ENCODE peak calls at places on chromosomes 4 and X, in nine cellular contexts. One of them, this sample, is unnamed.
A peak's percentile ranks its signal among the peaks of the same experiment; 100 is the strongest.

GRCh38 chr4:5554376-5554775 is 154.0 kb downstream of the EVC2 start:
- DNase-seq in cardiac muscle cell: no peak
- DNase-seq in vagina: no peak
- DNase-seq in hepatocyte: no peak
- DNase-seq in CD4-positive, CD25-positive, alpha-beta regulatory T cell: no peak
- DNase-seq in thyroid gland: no peak
- DNase-seq in CD8-positive, alpha-beta T cell: no peak
- DNase-seq in left ventricle myocardium inferior: no peak
- DNase-seq in K562: no peak
- DNase-seq in this sample: no peak

GRCh38 chr4:32061916-32062315 is 1341.7 kb downstream of the PCDH7 start:
- DNase-seq in cardiac muscle cell: no peak
- DNase-seq in vagina: no peak
- DNase-seq in hepatocyte: no peak
- DNase-seq in CD4-positive, CD25-positive, alpha-beta regulatory T cell: no peak
- DNase-seq in thyroid gland: no peak
- DNase-seq in CD8-positive, alpha-beta T cell: no peak
- DNase-seq in left ventricle myocardium inferior: no peak
- DNase-seq in K562: no peak
- DNase-seq in this sample: no peak

GRCh38 chr4:102447413-102447812 is 53.7 kb upstream of the NFKB1 start:
- DNase-seq in cardiac muscle cell: no peak
- DNase-seq in vagina: no peak
- DNase-seq in hepatocyte: no peak
- DNase-seq in CD4-positive, CD25-positive, alpha-beta regulatory T cell: no peak
- DNase-seq in thyroid gland: no peak
- DNase-seq in CD8-positive, alpha-beta T cell: no peak
- DNase-seq in left ventricle myocardium inferior: no peak
- DNase-seq in K562: no peak
- DNase-seq in this sample: no peak

GRCh38 chr4:87005369-87005689 is 70.5 kb downstream of the AFF1 start:
- DNase-seq in cardiac muscle cell: no peak
- DNase-seq in vagina: no peak
- DNase-seq in hepatocyte: no peak
- DNase-seq in CD4-positive, CD25-positive, alpha-beta regulatory T cell: no peak
- DNase-seq in thyroid gland: no peak
- DNase-seq in CD8-positive, alpha-beta T cell: no peak
- DNase-seq in left ventricle myocardium inferior: no peak
- DNase-seq in K562: no peak
- DNase-seq in this sample: no peak

GRCh38 chr4:113691676-113692075 is 69.9 kb downstream of the CAMK2D start:
- DNase-seq in cardiac muscle cell: no peak
- DNase-seq in vagina: no peak
- DNase-seq in hepatocyte: no peak
- DNase-seq in CD4-positive, CD25-positive, alpha-beta regulatory T cell: no peak
- DNase-seq in thyroid gland: no peak
- DNase-seq in CD8-positive, alpha-beta T cell: no peak
- DNase-seq in left ventricle myocardium inferior: no peak
- DNase-seq in K562: no peak
- DNase-seq in this sample: no peak

GRCh38 chr4:8123389-8123788 is 35.2 kb downstream of the ABLIM2 start:
- DNase-seq in cardiac muscle cell: peak; percentile 29
- DNase-seq in vagina: no peak
- DNase-seq in hepatocyte: no peak
- DNase-seq in CD4-positive, CD25-positive, alpha-beta regulatory T cell: no peak
- DNase-seq in thyroid gland: no peak
- DNase-seq in CD8-positive, alpha-beta T cell: no peak
- DNase-seq in left ventricle myocardium inferior: peak; percentile 53
- DNase-seq in K562: no peak
- DNase-seq in this sample: no peak

GRCh38 chrX:31658360-31658759 is 586.5 kb upstream of the FTHL17 start:
- DNase-seq in cardiac muscle cell: peak; percentile 49
- DNase-seq in vagina: no peak
- DNase-seq in hepatocyte: peak; percentile 22
- DNase-seq in CD4-positive, CD25-positive, alpha-beta regulatory T cell: no peak
- DNase-seq in thyroid gland: no peak
- DNase-seq in CD8-positive, alpha-beta T cell: no peak
- DNase-seq in left ventricle myocardium inferior: no peak
- DNase-seq in K562: no peak
- DNase-seq in this sample: no peak

GRCh38 chr4:145179201-145179860 is 1.1 kb downstream of the OTUD4 start:
- DNase-seq in cardiac muscle cell: peak; percentile 63
- DNase-seq in vagina: no peak
- DNase-seq in hepatocyte: peak; percentile 86
- DNase-seq in CD4-positive, CD25-positive, alpha-beta regulatory T cell: peak; percentile 72
- DNase-seq in thyroid gland: peak; percentile 78
- DNase-seq in CD8-positive, alpha-beta T cell: peak; percentile 80
- DNase-seq in left ventricle myocardium inferior: peak; percentile 80
- DNase-seq in K562: peak; percentile 78
- DNase-seq in this sample: peak; percentile 66

GRCh38 chr4:142567199-142567598 is 278.9 kb downstream of the INPP4B start:
- DNase-seq in cardiac muscle cell: no peak
- DNase-seq in vagina: no peak
- DNase-seq in hepatocyte: peak; percentile 40
- DNase-seq in CD4-positive, CD25-positive, alpha-beta regulatory T cell: peak; percentile 15
- DNase-seq in thyroid gland: no peak
- DNase-seq in CD8-positive, alpha-beta T cell: peak; percentile 56
- DNase-seq in left ventricle myocardium inferior: no peak
- DNase-seq in K562: no peak
- DNase-seq in this sample: peak; percentile 26

GRCh38 chr4:3311095-3311372 is 18.2 kb downstream of the RGS12 start:
- DNase-seq in cardiac muscle cell: no peak
- DNase-seq in vagina: no peak
- DNase-seq in hepatocyte: no peak
- DNase-seq in CD4-positive, CD25-positive, alpha-beta regulatory T cell: no peak
- DNase-seq in thyroid gland: no peak
- DNase-seq in CD8-positive, alpha-beta T cell: peak; percentile 37
- DNase-seq in left ventricle myocardium inferior: no peak
- DNase-seq in K562: no peak
- DNase-seq in this sample: no peak

GRCh38 chrX:1205681-1206611 is 6.5 kb downstream of the CRLF2 start:
- DNase-seq in cardiac muscle cell: peak; percentile 44
- DNase-seq in vagina: no peak
- DNase-seq in hepatocyte: peak; percentile 57
- DNase-seq in CD4-positive, CD25-positive, alpha-beta regulatory T cell: no peak
- DNase-seq in thyroid gland: peak; percentile 14
- DNase-seq in CD8-positive, alpha-beta T cell: peak; percentile 52
- DNase-seq in left ventricle myocardium inferior: no peak
- DNase-seq in K562: peak; percentile 10
- DNase-seq in this sample: peak; percentile 6

GRCh38 chr4:7429069-7429416 is 5.7 kb downstream of the PSAPL1 start:
- DNase-seq in cardiac muscle cell: no peak
- DNase-seq in vagina: no peak
- DNase-seq in hepatocyte: no peak
- DNase-seq in CD4-positive, CD25-positive, alpha-beta regulatory T cell: no peak
- DNase-seq in thyroid gland: no peak
- DNase-seq in CD8-positive, alpha-beta T cell: no peak
- DNase-seq in left ventricle myocardium inferior: peak; percentile 2
- DNase-seq in K562: no peak
- DNase-seq in this sample: no peak

GRCh38 chrX:120740072-120740471 is 110.2 kb upstream of the C1GALT1C1 start:
- DNase-seq in cardiac muscle cell: no peak
- DNase-seq in vagina: no peak
- DNase-seq in hepatocyte: no peak
- DNase-seq in CD4-positive, CD25-positive, alpha-beta regulatory T cell: no peak
- DNase-seq in thyroid gland: no peak
- DNase-seq in CD8-positive, alpha-beta T cell: no peak
- DNase-seq in left ventricle myocardium inferior: no peak
- DNase-seq in K562: no peak
- DNase-seq in this sample: no peak
- H3K4me1 ChIP-seq in cardiac muscle cell: no peaks in the 10 kb centered on the region
- H3K4me1 ChIP-seq in vagina: no peaks in the 10 kb centered on the region
- H3K4me1 ChIP-seq in hepatocyte: no peaks in the 10 kb centered on the region
- H3K4me1 ChIP-seq in CD4-positive, CD25-positive, alpha-beta regulatory T cell: no peaks in the 10 kb centered on the region
- H3K4me1 ChIP-seq in thyroid gland: no peaks in the 10 kb centered on the region
- H3K4me1 ChIP-seq in CD8-positive, alpha-beta T cell: no peaks in the 10 kb centered on the region
- H3K4me1 ChIP-seq in left ventricle myocardium inferior: no peaks in the 10 kb centered on the region
- H3K4me1 ChIP-seq in K562: no peaks in the 10 kb centered on the region
- H3K4me1 ChIP-seq in this sample: no peaks in the 10 kb centered on the region

GRCh38 chr4:26455571-26455970 is 34.7 kb downstream of the CCKAR start:
- DNase-seq in cardiac muscle cell: no peak
- DNase-seq in vagina: peak; percentile 43
- DNase-seq in hepatocyte: no peak
- DNase-seq in CD4-positive, CD25-positive, alpha-beta regulatory T cell: no peak
- DNase-seq in thyroid gland: no peak
- DNase-seq in CD8-positive, alpha-beta T cell: no peak
- DNase-seq in left ventricle myocardium inferior: no peak
- DNase-seq in K562: no peak
- DNase-seq in this sample: no peak

GRCh38 chr4:26459054-26459755 is 31.1 kb downstream of the CCKAR start:
- DNase-seq in cardiac muscle cell: peak; percentile 80
- DNase-seq in vagina: peak; percentile 19
- DNase-seq in hepatocyte: peak; percentile 74
- DNase-seq in CD4-positive, CD25-positive, alpha-beta regulatory T cell: no peak
- DNase-seq in thyroid gland: no peak
- DNase-seq in CD8-positive, alpha-beta T cell: no peak
- DNase-seq in left ventricle myocardium inferior: no peak
- DNase-seq in K562: peak; percentile 51
- DNase-seq in this sample: no peak

GRCh38 chr4:26457412-26457811 is 32.9 kb downstream of the CCKAR start:
- DNase-seq in cardiac muscle cell: no peak
- DNase-seq in vagina: peak; percentile 85
- DNase-seq in hepatocyte: no peak
- DNase-seq in CD4-positive, CD25-positive, alpha-beta regulatory T cell: no peak
- DNase-seq in thyroid gland: no peak
- DNase-seq in CD8-positive, alpha-beta T cell: no peak
- DNase-seq in left ventricle myocardium inferior: no peak
- DNase-seq in K562: no peak
- DNase-seq in this sample: no peak

GRCh38 chr4:26459756-26460530 is 30.3 kb downstream of the CCKAR start:
- DNase-seq in cardiac muscle cell: no peak
- DNase-seq in vagina: peak; percentile 70
- DNase-seq in hepatocyte: no peak
- DNase-seq in CD4-positive, CD25-positive, alpha-beta regulatory T cell: no peak
- DNase-seq in thyroid gland: no peak
- DNase-seq in CD8-positive, alpha-beta T cell: no peak
- DNase-seq in left ventricle myocardium inferior: no peak
- DNase-seq in K562: no peak
- DNase-seq in this sample: no peak

DNA sequence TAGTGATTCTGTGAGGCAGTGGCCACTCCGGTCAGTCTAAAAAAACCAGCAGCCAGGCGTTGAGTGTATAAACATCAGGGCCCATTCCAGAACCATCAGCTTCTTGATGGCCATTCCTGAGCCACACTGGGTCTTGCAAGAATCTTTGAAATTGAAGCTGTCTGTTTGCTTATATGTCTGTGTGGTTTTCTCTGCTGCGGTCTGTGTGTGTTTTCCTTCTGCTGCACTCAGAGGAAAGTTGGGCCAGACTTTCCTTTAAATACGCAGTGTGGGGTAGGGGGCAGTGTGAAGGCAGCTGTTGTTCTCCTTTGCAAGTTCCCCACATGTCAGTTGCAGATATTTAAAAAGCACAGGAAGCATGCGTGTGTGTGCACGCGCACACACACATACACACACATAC is 32.2 kb downstream of the CCKAR start:
- DNase-seq in cardiac muscle cell: no peak
- DNase-seq in vagina: peak; percentile 37
- DNase-seq in hepatocyte: no peak
- DNase-seq in CD4-positive, CD25-positive, alpha-beta regulatory T cell: no peak
- DNase-seq in thyroid gland: no peak
- DNase-seq in CD8-positive, alpha-beta T cell: no peak
- DNase-seq in left ventricle myocardium inferior: no peak
- DNase-seq in K562: no peak
- DNase-seq in this sample: no peak
- H3K4me3 ChIP-seq in cardiac muscle cell: no peak overlapping the region
- H3K4me3 ChIP-seq in vagina: no peak overlapping the region
- H3K4me3 ChIP-seq in hepatocyte: no peak overlapping the region
- H3K4me3 ChIP-seq in CD4-positive, CD25-positive, alpha-beta regulatory T cell: no peak overlapping the region
- H3K4me3 ChIP-seq in thyroid gland: no peak overlapping the region
- H3K4me3 ChIP-seq in CD8-positive, alpha-beta T cell: no peak overlapping the region
- H3K4me3 ChIP-seq in left ventricle myocardium inferior: no peak overlapping the region
- H3K4me3 ChIP-seq in K562: no peak overlapping the region
- H3K4me3 ChIP-seq in this sample: no peak overlapping the region

DNA sequence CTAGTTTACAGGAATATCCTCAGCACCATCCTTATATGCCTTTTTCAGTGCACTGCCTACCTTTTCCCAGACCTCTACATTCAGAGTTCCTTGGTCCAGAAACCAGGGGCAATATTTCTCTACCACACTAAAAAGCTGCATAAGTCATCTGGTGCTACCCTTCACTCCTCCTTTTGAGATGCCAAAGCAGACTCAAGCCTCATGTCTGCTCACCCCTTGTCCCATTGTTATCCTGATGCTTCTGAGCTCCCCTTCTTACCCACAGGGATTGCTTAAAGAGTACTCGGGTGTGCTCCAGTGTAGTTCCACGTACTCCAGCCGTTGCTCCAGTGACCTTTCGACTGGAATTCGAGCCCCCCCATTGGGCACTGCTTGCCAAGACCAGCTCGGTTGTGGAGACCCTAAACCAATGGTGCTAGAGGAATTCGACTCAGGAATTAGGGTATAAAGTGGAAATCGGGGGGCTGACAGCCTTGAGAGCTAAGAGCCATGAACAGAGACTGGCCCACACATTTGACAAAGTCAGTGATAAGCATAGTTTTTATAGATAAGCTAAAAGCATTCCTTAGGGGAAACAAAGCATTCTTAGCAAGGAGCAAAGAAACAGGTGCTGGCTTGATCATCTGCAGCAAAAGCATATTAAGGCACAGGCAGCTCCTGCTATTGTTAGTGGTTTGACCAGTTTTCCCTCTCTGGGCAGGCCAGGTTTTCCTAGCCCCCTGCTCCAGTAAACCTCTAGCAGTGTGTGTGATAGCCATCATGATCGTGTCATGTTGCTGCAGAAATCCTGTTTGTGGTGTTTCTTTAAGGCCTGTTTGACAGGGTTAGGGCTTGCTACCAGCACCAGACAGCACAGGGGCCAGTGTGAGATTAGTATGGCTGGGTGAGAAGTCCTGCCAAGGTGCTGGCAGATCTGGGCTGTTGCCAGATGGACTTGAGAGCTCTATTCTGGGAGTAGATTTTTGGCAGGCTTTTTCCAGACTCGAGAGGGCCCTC is 57.5 kb upstream of the WDR1 start:
- DNase-seq in cardiac muscle cell: peak; percentile 46
- DNase-seq in vagina: no peak
- DNase-seq in hepatocyte: peak; percentile 29
- DNase-seq in CD4-positive, CD25-positive, alpha-beta regulatory T cell: no peak
- DNase-seq in thyroid gland: peak; percentile 86
- DNase-seq in CD8-positive, alpha-beta T cell: no peak
- DNase-seq in left ventricle myocardium inferior: peak; percentile 77
- DNase-seq in K562: no peak
- DNase-seq in this sample: no peak
- H3K4me1 ChIP-seq in cardiac muscle cell: peaks cover 49% of the 10 kb centered on the region
- H3K4me1 ChIP-seq in vagina: peaks cover 34% of the 10 kb centered on the region
- H3K4me1 ChIP-seq in hepatocyte: peaks cover 13% of the 10 kb centered on the region
- H3K4me1 ChIP-seq in CD4-positive, CD25-positive, alpha-beta regulatory T cell: no peaks in the 10 kb centered on the region
- H3K4me1 ChIP-seq in thyroid gland: peaks cover 30% of the 10 kb centered on the region
- H3K4me1 ChIP-seq in CD8-positive, alpha-beta T cell: no peaks in the 10 kb centered on the region
- H3K4me1 ChIP-seq in left ventricle myocardium inferior: peaks cover 47% of the 10 kb centered on the region
- H3K4me1 ChIP-seq in K562: peaks cover 27% of the 10 kb centered on the region
- H3K4me1 ChIP-seq in this sample: no peaks in the 10 kb centered on the region

DNA sequence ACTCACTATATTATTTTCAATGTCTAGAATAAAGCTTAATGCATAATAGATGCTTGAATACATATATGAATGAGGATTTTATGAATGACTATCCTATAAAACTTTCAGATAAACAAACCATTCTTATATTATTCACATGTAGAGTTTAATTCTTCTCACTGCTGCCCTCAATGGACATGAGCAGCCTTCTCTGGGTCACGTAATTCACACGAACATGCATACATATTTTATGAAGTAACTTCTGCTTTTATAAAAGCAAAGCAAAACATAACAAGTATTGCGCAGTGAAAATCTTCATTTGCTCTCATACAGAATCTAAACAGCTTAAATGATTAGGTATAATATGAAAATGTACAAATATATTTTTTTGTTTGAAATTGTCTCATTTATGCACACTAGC is 116.7 kb downstream of the TMA16 start:
- DNase-seq in cardiac muscle cell: no peak
- DNase-seq in vagina: no peak
- DNase-seq in hepatocyte: no peak
- DNase-seq in CD4-positive, CD25-positive, alpha-beta regulatory T cell: no peak
- DNase-seq in thyroid gland: no peak
- DNase-seq in CD8-positive, alpha-beta T cell: no peak
- DNase-seq in left ventricle myocardium inferior: no peak
- DNase-seq in K562: no peak
- DNase-seq in this sample: no peak
- H3K4me3 ChIP-seq in cardiac muscle cell: no peak overlapping the region
- H3K4me3 ChIP-seq in vagina: no peak overlapping the region
- H3K4me3 ChIP-seq in hepatocyte: no peak overlapping the region
- H3K4me3 ChIP-seq in CD4-positive, CD25-positive, alpha-beta regulatory T cell: no peak overlapping the region
- H3K4me3 ChIP-seq in thyroid gland: no peak overlapping the region
- H3K4me3 ChIP-seq in CD8-positive, alpha-beta T cell: no peak overlapping the region
- H3K4me3 ChIP-seq in left ventricle myocardium inferior: peak overlapping the region; percentile 38
- H3K4me3 ChIP-seq in K562: no peak overlapping the region
- H3K4me3 ChIP-seq in this sample: no peak overlapping the region